ENCODE peak calls at places on chromosome 7, in ten cellular contexts. One of them, this sample, is unnamed.
A peak's percentile ranks its signal among the peaks of the same experiment; 100 is the strongest.

GRCh38 chr7:78510580-78511188 is 712.1 kb downstream of the PHTF2 start:
- DNase-seq in colonic mucosa: no peak
- DNase-seq in astrocyte of the hippocampus: peak; percentile 74
- DNase-seq in activated effector memory CD4-positive, alpha-beta T cell treated with Interleukin-2 at 50 U/mL for 16 hours: no peak
- DNase-seq in NCI-H1105: peak; percentile 37
- DNase-seq in hippocampal formation: peak; percentile 26
- DNase-seq in activated naive CD4-positive, alpha-beta T cell treated with Interleukin-2 at 50 U/mL for 16 hours: no peak
- DNase-seq in activated CD4-positive, alpha-beta T cell treated with anti-CD3 and anti-CD28 coated beads, Interleukin-2, amount 10 ng/mL, durations not matched to agents 7 days and 5 days: no peak
- DNase-seq in NCI-H2081: peak; percentile 62
- DNase-seq in LoVo: peak; percentile 61
- DNase-seq in this sample: peak; percentile 44

GRCh38 chr7:50709151-50709550 is 73.5 kb downstream of the GRB10 start:
- DNase-seq in colonic mucosa: no peak
- DNase-seq in astrocyte of the hippocampus: no peak
- DNase-seq in activated effector memory CD4-positive, alpha-beta T cell treated with Interleukin-2 at 50 U/mL for 16 hours: no peak
- DNase-seq in NCI-H1105: no peak
- DNase-seq in hippocampal formation: no peak
- DNase-seq in activated naive CD4-positive, alpha-beta T cell treated with Interleukin-2 at 50 U/mL for 16 hours: no peak
- DNase-seq in activated CD4-positive, alpha-beta T cell treated with anti-CD3 and anti-CD28 coated beads, Interleukin-2, amount 10 ng/mL, durations not matched to agents 7 days and 5 days: no peak
- DNase-seq in NCI-H2081: no peak
- DNase-seq in LoVo: no peak
- DNase-seq in this sample: no peak

GRCh38 chr7:76318488-76319353 is 16.2 kb downstream of the HSPB1 start:
- DNase-seq in colonic mucosa: peak; percentile 89
- DNase-seq in astrocyte of the hippocampus: peak; percentile 89
- DNase-seq in activated effector memory CD4-positive, alpha-beta T cell treated with Interleukin-2 at 50 U/mL for 16 hours: peak; percentile 49
- DNase-seq in NCI-H1105: peak; percentile 53
- DNase-seq in hippocampal formation: peak; percentile 44
- DNase-seq in activated naive CD4-positive, alpha-beta T cell treated with Interleukin-2 at 50 U/mL for 16 hours: peak; percentile 72
- DNase-seq in activated CD4-positive, alpha-beta T cell treated with anti-CD3 and anti-CD28 coated beads, Interleukin-2, amount 10 ng/mL, durations not matched to agents 7 days and 5 days: peak; percentile 77
- DNase-seq in NCI-H2081: peak; percentile 62
- DNase-seq in LoVo: peak; percentile 87
- DNase-seq in this sample: no peak

GRCh38 chr7:1749351-1749863 is 79.3 kb downstream of the ELFN1 start:
- DNase-seq in colonic mucosa: no peak
- DNase-seq in astrocyte of the hippocampus: no peak
- DNase-seq in activated effector memory CD4-positive, alpha-beta T cell treated with Interleukin-2 at 50 U/mL for 16 hours: no peak
- DNase-seq in NCI-H1105: no peak
- DNase-seq in hippocampal formation: no peak
- DNase-seq in activated naive CD4-positive, alpha-beta T cell treated with Interleukin-2 at 50 U/mL for 16 hours: no peak
- DNase-seq in activated CD4-positive, alpha-beta T cell treated with anti-CD3 and anti-CD28 coated beads, Interleukin-2, amount 10 ng/mL, durations not matched to agents 7 days and 5 days: no peak
- DNase-seq in NCI-H2081: no peak
- DNase-seq in LoVo: no peak
- DNase-seq in this sample: no peak

GRCh38 chr7:140229591-140230516 is 53.1 kb upstream of the KDM7A start:
- DNase-seq in colonic mucosa: peak; percentile 86
- DNase-seq in astrocyte of the hippocampus: no peak
- DNase-seq in activated effector memory CD4-positive, alpha-beta T cell treated with Interleukin-2 at 50 U/mL for 16 hours: peak; percentile 75
- DNase-seq in NCI-H1105: no peak
- DNase-seq in hippocampal formation: no peak
- DNase-seq in activated naive CD4-positive, alpha-beta T cell treated with Interleukin-2 at 50 U/mL for 16 hours: peak; percentile 63
- DNase-seq in activated CD4-positive, alpha-beta T cell treated with anti-CD3 and anti-CD28 coated beads, Interleukin-2, amount 10 ng/mL, durations not matched to agents 7 days and 5 days: peak; percentile 80
- DNase-seq in NCI-H2081: no peak
- DNase-seq in LoVo: peak; percentile 68
- DNase-seq in this sample: no peak

GRCh38 chr7:75983471-75984129 is 10.8 kb downstream of the TMEM120A start:
- DNase-seq in colonic mucosa: peak; percentile 17
- DNase-seq in astrocyte of the hippocampus: no peak
- DNase-seq in activated effector memory CD4-positive, alpha-beta T cell treated with Interleukin-2 at 50 U/mL for 16 hours: no peak
- DNase-seq in NCI-H1105: no peak
- DNase-seq in hippocampal formation: no peak
- DNase-seq in activated naive CD4-positive, alpha-beta T cell treated with Interleukin-2 at 50 U/mL for 16 hours: no peak
- DNase-seq in activated CD4-positive, alpha-beta T cell treated with anti-CD3 and anti-CD28 coated beads, Interleukin-2, amount 10 ng/mL, durations not matched to agents 7 days and 5 days: no peak
- DNase-seq in NCI-H2081: no peak
- DNase-seq in LoVo: no peak
- DNase-seq in this sample: no peak

GRCh38 chr7:127536426-127537152 is 48.8 kb downstream of the GCC1 start:
- DNase-seq in colonic mucosa: no peak
- DNase-seq in astrocyte of the hippocampus: peak; percentile 20
- DNase-seq in activated effector memory CD4-positive, alpha-beta T cell treated with Interleukin-2 at 50 U/mL for 16 hours: no peak
- DNase-seq in NCI-H1105: peak; percentile 8
- DNase-seq in hippocampal formation: no peak
- DNase-seq in activated naive CD4-positive, alpha-beta T cell treated with Interleukin-2 at 50 U/mL for 16 hours: no peak
- DNase-seq in activated CD4-positive, alpha-beta T cell treated with anti-CD3 and anti-CD28 coated beads, Interleukin-2, amount 10 ng/mL, durations not matched to agents 7 days and 5 days: no peak
- DNase-seq in NCI-H2081: no peak
- DNase-seq in LoVo: no peak
- DNase-seq in this sample: no peak

GRCh38 chr7:24133691-24134090 is 150.3 kb upstream of the NPY start:
- DNase-seq in colonic mucosa: no peak
- DNase-seq in astrocyte of the hippocampus: no peak
- DNase-seq in activated effector memory CD4-positive, alpha-beta T cell treated with Interleukin-2 at 50 U/mL for 16 hours: no peak
- DNase-seq in NCI-H1105: no peak
- DNase-seq in hippocampal formation: no peak
- DNase-seq in activated naive CD4-positive, alpha-beta T cell treated with Interleukin-2 at 50 U/mL for 16 hours: no peak
- DNase-seq in activated CD4-positive, alpha-beta T cell treated with anti-CD3 and anti-CD28 coated beads, Interleukin-2, amount 10 ng/mL, durations not matched to agents 7 days and 5 days: no peak
- DNase-seq in NCI-H2081: no peak
- DNase-seq in LoVo: no peak
- DNase-seq in this sample: no peak

GRCh38 chr7:94364816-94365215 is 29.9 kb upstream of the COL1A2 start:
- DNase-seq in colonic mucosa: no peak
- DNase-seq in astrocyte of the hippocampus: no peak
- DNase-seq in activated effector memory CD4-positive, alpha-beta T cell treated with Interleukin-2 at 50 U/mL for 16 hours: no peak
- DNase-seq in NCI-H1105: no peak
- DNase-seq in hippocampal formation: no peak
- DNase-seq in activated naive CD4-positive, alpha-beta T cell treated with Interleukin-2 at 50 U/mL for 16 hours: no peak
- DNase-seq in activated CD4-positive, alpha-beta T cell treated with anti-CD3 and anti-CD28 coated beads, Interleukin-2, amount 10 ng/mL, durations not matched to agents 7 days and 5 days: no peak
- DNase-seq in NCI-H2081: no peak
- DNase-seq in LoVo: no peak
- DNase-seq in this sample: no peak

GRCh38 chr7:19585761-19586160 is 123.1 kb downstream of the POLR1F start:
- DNase-seq in colonic mucosa: no peak
- DNase-seq in astrocyte of the hippocampus: no peak
- DNase-seq in activated effector memory CD4-positive, alpha-beta T cell treated with Interleukin-2 at 50 U/mL for 16 hours: no peak
- DNase-seq in NCI-H1105: no peak
- DNase-seq in hippocampal formation: no peak
- DNase-seq in activated naive CD4-positive, alpha-beta T cell treated with Interleukin-2 at 50 U/mL for 16 hours: no peak
- DNase-seq in activated CD4-positive, alpha-beta T cell treated with anti-CD3 and anti-CD28 coated beads, Interleukin-2, amount 10 ng/mL, durations not matched to agents 7 days and 5 days: no peak
- DNase-seq in NCI-H2081: no peak
- DNase-seq in LoVo: no peak
- DNase-seq in this sample: no peak

GRCh38 chr7:142832452-142832851 is 22.4 kb upstream of the EPHB6 start:
- DNase-seq in colonic mucosa: no peak
- DNase-seq in astrocyte of the hippocampus: no peak
- DNase-seq in activated effector memory CD4-positive, alpha-beta T cell treated with Interleukin-2 at 50 U/mL for 16 hours: no peak
- DNase-seq in NCI-H1105: no peak
- DNase-seq in hippocampal formation: no peak
- DNase-seq in activated naive CD4-positive, alpha-beta T cell treated with Interleukin-2 at 50 U/mL for 16 hours: no peak
- DNase-seq in activated CD4-positive, alpha-beta T cell treated with anti-CD3 and anti-CD28 coated beads, Interleukin-2, amount 10 ng/mL, durations not matched to agents 7 days and 5 days: no peak
- DNase-seq in NCI-H2081: no peak
- DNase-seq in LoVo: no peak
- DNase-seq in this sample: no peak

GRCh38 chr7:117682681-117683385 is 190.4 kb downstream of the CTTNBP2 start:
- DNase-seq in colonic mucosa: peak; percentile 77
- DNase-seq in astrocyte of the hippocampus: no peak
- DNase-seq in activated effector memory CD4-positive, alpha-beta T cell treated with Interleukin-2 at 50 U/mL for 16 hours: no peak
- DNase-seq in NCI-H1105: no peak
- DNase-seq in hippocampal formation: no peak
- DNase-seq in activated naive CD4-positive, alpha-beta T cell treated with Interleukin-2 at 50 U/mL for 16 hours: no peak
- DNase-seq in activated CD4-positive, alpha-beta T cell treated with anti-CD3 and anti-CD28 coated beads, Interleukin-2, amount 10 ng/mL, durations not matched to agents 7 days and 5 days: no peak
- DNase-seq in NCI-H2081: no peak
- DNase-seq in LoVo: peak; percentile 90
- DNase-seq in this sample: no peak

GRCh38 chr7:47093254-47093798 is 488.6 kb downstream of the TNS3 start:
- DNase-seq in colonic mucosa: no peak
- DNase-seq in astrocyte of the hippocampus: no peak
- DNase-seq in activated effector memory CD4-positive, alpha-beta T cell treated with Interleukin-2 at 50 U/mL for 16 hours: no peak
- DNase-seq in NCI-H1105: no peak
- DNase-seq in hippocampal formation: no peak
- DNase-seq in activated naive CD4-positive, alpha-beta T cell treated with Interleukin-2 at 50 U/mL for 16 hours: no peak
- DNase-seq in activated CD4-positive, alpha-beta T cell treated with anti-CD3 and anti-CD28 coated beads, Interleukin-2, amount 10 ng/mL, durations not matched to agents 7 days and 5 days: no peak
- DNase-seq in NCI-H2081: no peak
- DNase-seq in LoVo: no peak
- DNase-seq in this sample: no peak

GRCh38 chr7:139753079-139753692 is 24.6 kb downstream of the HIPK2 start:
- DNase-seq in colonic mucosa: no peak
- DNase-seq in astrocyte of the hippocampus: no peak
- DNase-seq in activated effector memory CD4-positive, alpha-beta T cell treated with Interleukin-2 at 50 U/mL for 16 hours: no peak
- DNase-seq in NCI-H1105: no peak
- DNase-seq in hippocampal formation: no peak
- DNase-seq in activated naive CD4-positive, alpha-beta T cell treated with Interleukin-2 at 50 U/mL for 16 hours: no peak
- DNase-seq in activated CD4-positive, alpha-beta T cell treated with anti-CD3 and anti-CD28 coated beads, Interleukin-2, amount 10 ng/mL, durations not matched to agents 7 days and 5 days: no peak
- DNase-seq in NCI-H2081: no peak
- DNase-seq in LoVo: no peak
- DNase-seq in this sample: no peak

This sample was measured in NCI-H187 treated with DMSO at 0.1 percent for 48 hours.